ENCODE peak calls at places on chromosomes 4 and X, in seven cellular contexts. Z is mesenchymal stem cell, H is thoracic aorta, D is brain microvascular endothelial cell, S is pancreas, B is Caco-2, V is ascending aorta. N is an unnamed sample.

GRCh38 chrX:17435476-17435875 is 60.5 kb downstream of the NHS start:
- DNase-seq in Z (no peak), H (no peak), D (no peak), S (no peak), B (peak; percentile 41), V (no peak), N (no peak)

GRCh38 chr4:20194079-20195013 is 57.4 kb upstream of the SLIT2 start:
- DNase-seq in Z (peak; percentile 45), H (no peak), D (peak; percentile 25), S (no peak), B (no peak), V (no peak), N (no peak)

GRCh38 chrX:104921606-104922205 is 298.8 kb downstream of the TEX13A start:
- DNase-seq in Z (no peak), H (no peak), D (no peak), S (peak; percentile 28), B (no peak), V (no peak), N (peak; percentile 3)

GRCh38 chr4:177667687-177668086 is 225.4 kb upstream of the AGA start:
- DNase-seq in Z (no peak), H (no peak), D (no peak), S (no peak), B (no peak), V (no peak), N (no peak)

GRCh38 chr4:101349346-101350064 is 2.2 kb upstream of the PPP3CA start:
- DNase-seq in Z (no peak), H (no peak), D (no peak), S (peak; percentile 66), B (no peak), V (peak; percentile 77), N (peak; percentile 65)

GRCh38 chrX:77451041-77451440 is 3.9 kb downstream of the FGF16 start:
- DNase-seq in Z (peak; percentile 19), H (no peak), D (peak; percentile 43), S (no peak), B (no peak), V (no peak), N (peak; percentile 53)

GRCh38 chr4:140188975-140189374 is 35.0 kb upstream of the MAML3 start:
- DNase-seq in Z (peak; percentile 53), H (no peak), D (peak; percentile 55), S (no peak), B (no peak), V (no peak), N (peak; percentile 5)

GRCh38 chrX:15202458-15203177 is 67.3 kb downstream of the ASB9 start:
- DNase-seq in Z (peak; percentile 45), H (no peak), D (no peak), S (no peak), B (no peak), V (no peak), N (peak; percentile 1)

GRCh38 chrX:57822398-57822797 is 87.9 kb downstream of the ZXDA start:
- DNase-seq in Z (no peak), H (no peak), D (no peak), S (no peak), B (no peak), V (no peak), N (no peak)

GRCh38 chrX:115949900-115950822 is 220.4 kb upstream of the AGTR2 start:
- DNase-seq in Z (no peak), H (no peak), D (no peak), S (peak; percentile 53), B (no peak), V (peak; percentile 73), N (no peak)

GRCh38 chr4:139229534-139230039 is 50.4 kb downstream of the MGARP start:
- DNase-seq in Z (peak; percentile 63), H (no peak), D (peak; percentile 43), S (no peak), B (no peak), V (no peak), N (no peak)

GRCh38 chrX:154000051-154000450 is 19.7 kb downstream of the IRAK1 start:
- DNase-seq in Z (no peak), H (no peak), D (no peak), S (no peak), B (no peak), V (no peak), N (no peak)

GRCh38 chr4:38223801-38224236 is 263.6 kb downstream of the PTTG2 start:
- DNase-seq in Z (no peak), H (no peak), D (no peak), S (no peak), B (no peak), V (no peak), N (no peak)

GRCh38 chr4:182145360-182145905 is 97.8 kb upstream of the TENM3 start:
- DNase-seq in Z (no peak), H (no peak), D (no peak), S (no peak), B (no peak), V (no peak), N (no peak)

GRCh38 chrX:17617794-17618193 is 119.5 kb upstream of the SCML1 start:
- DNase-seq in Z (no peak), H (no peak), D (no peak), S (no peak), B (no peak), V (no peak), N (no peak)

GRCh38 chr4:136893638-136894037 is 638.7 kb downstream of the PCDH18 start:
- DNase-seq in Z (peak; percentile 11), H (no peak), D (no peak), S (no peak), B (no peak), V (no peak), N (no peak)

GRCh38 chrX:18565727-18566126 is 106.2 kb downstream of the RS1 start:
- DNase-seq in Z (no peak), H (no peak), D (no peak), S (no peak), B (no peak), V (no peak), N (no peak)

GRCh38 chr4:78720994-78721677 is 55.0 kb upstream of the BMP2K start:
- DNase-seq in Z (no peak), H (no peak), D (no peak), S (no peak), B (no peak), V (no peak), N (no peak)

GRCh38 chr4:80393246-80393969 is 57.9 kb downstream of the CFAP299 start:
- DNase-seq in Z (peak; percentile 43), H (no peak), D (peak; percentile 74), S (no peak), B (no peak), V (no peak), N (peak; percentile 51)

GRCh38 chrX:132488092-132488749 is 617 bp downstream of the MBNL3 start:
- DNase-seq in Z (peak; percentile 48), H (no peak), D (no peak), S (no peak), B (no peak), V (no peak), N (peak; percentile 35)

GRCh38 chr4:76624271-76624681 is 189.2 kb downstream of the SHROOM3 start:
- DNase-seq in Z (peak; percentile 99), H (peak; percentile 69), D (peak; percentile 99), S (peak; percentile 53), B (no peak), V (peak; percentile 92), N (peak; percentile 71)

GRCh38 chrX:107117993-107118321 is 665 bp downstream of the RBM41 start:
- DNase-seq in Z (peak; percentile 9), H (no peak), D (no peak), S (no peak), B (no peak), V (no peak), N (no peak)

GRCh38 chr4:83860200-83860599 is 324.3 kb downstream of the GPAT3 start:
- DNase-seq in Z (no peak), H (no peak), D (no peak), S (no peak), B (no peak), V (no peak), N (no peak)
- H3K36me3 ChIP-seq in Z (no peaks in the 10 kb centered on the region), H (no peaks in the 10 kb centered on the region), D (no peaks in the 10 kb centered on the region), S (no peaks in the 10 kb centered on the region), B (no peaks in the 10 kb centered on the region), V (no peaks in the 10 kb centered on the region), N (no peaks in the 10 kb centered on the region)

GRCh38 chrX:12819231-12819630 is 28.0 kb downstream of the PRPS2 start:
- DNase-seq in Z (no peak), H (no peak), D (no peak), S (no peak), B (no peak), V (no peak), N (no peak)
- H3K36me3 ChIP-seq in Z (peaks cover 4% of the 10 kb centered on the region), H (no peaks in the 10 kb centered on the region), D (peaks cover 4% of the 10 kb centered on the region), S (peaks cover 3% of the 10 kb centered on the region), B (no peaks in the 10 kb centered on the region), V (peaks cover 7% of the 10 kb centered on the region), N (peaks cover 11% of the 10 kb centered on the region)

DNA sequence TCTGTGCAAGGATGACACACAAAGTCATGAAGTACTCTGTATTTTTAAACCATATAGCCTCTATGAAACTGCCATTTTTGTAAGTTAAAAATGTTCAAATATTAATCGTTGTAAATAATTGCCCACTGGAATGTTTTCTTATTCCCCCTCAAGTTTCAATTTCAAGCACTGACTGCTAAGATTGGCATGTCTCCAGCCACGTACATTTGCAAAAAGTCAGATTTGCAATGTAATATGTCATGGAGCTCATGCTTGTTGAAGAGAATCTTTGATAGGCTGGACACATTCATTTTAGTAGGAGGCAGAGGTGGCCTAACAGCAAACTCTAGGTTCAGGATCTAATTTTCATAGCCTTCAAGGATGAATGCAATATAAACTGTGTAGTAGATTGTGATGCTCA is 124.6 kb downstream of the CBR4 start:
- DNase-seq in Z (no peak), H (no peak), D (peak; percentile 32), S (no peak), B (no peak), V (no peak), N (no peak)
- H3K36me3 ChIP-seq in Z (peaks cover 11% of the 10 kb centered on the region), H (peaks cover 24% of the 10 kb centered on the region), D (peaks cover 22% of the 10 kb centered on the region), S (no peaks in the 10 kb centered on the region), B (no peaks in the 10 kb centered on the region), V (peaks cover 26% of the 10 kb centered on the region), N (peaks cover 80% of the 10 kb centered on the region)

DNA sequence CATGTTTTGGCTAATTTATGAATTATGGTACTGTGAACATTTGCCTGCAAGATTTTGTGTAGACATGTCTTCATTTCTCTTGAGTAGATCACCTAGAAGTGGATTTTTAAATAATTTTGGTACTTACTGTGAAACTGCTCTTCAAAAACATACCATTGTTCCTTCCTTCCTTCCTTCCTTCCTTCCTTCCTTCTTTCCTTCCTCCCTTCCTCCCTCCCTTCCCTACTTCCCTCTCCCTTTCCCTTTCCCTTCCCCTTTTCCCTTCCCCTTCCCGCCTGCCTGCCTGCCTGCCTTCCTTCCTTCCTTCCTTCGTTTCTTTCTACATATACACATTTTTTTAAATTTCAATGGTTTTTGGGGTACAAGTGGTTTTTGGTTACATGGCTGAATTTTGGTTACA is 63.4 kb downstream of the HTT start:
- DNase-seq in Z (no peak), H (no peak), D (no peak), S (no peak), B (no peak), V (no peak), N (no peak)
- H3K36me3 ChIP-seq in Z (peaks cover 35% of the 10 kb centered on the region), H (peaks cover 25% of the 10 kb centered on the region), D (peaks cover 33% of the 10 kb centered on the region), S (peaks cover 5% of the 10 kb centered on the region), B (no peaks in the 10 kb centered on the region), V (peaks cover 60% of the 10 kb centered on the region), N (peaks cover 3% of the 10 kb centered on the region)

GRCh38 chr4:3232871-3233271 is 16.1 kb upstream of the MSANTD1 start:
- DNase-seq in Z (no peak), H (no peak), D (no peak), S (no peak), B (no peak), V (no peak), N (no peak)
- H3K36me3 ChIP-seq in Z (peaks cover 95% of the 10 kb centered on the region), H (peaks cover 90% of the 10 kb centered on the region), D (peaks cover 56% of the 10 kb centered on the region), S (peaks cover 32% of the 10 kb centered on the region), B (peaks cover 5% of the 10 kb centered on the region), V (peaks cover 93% of the 10 kb centered on the region), N (peaks cover 4% of the 10 kb centered on the region)

GRCh38 chrX:1519022-1519497 is 17.9 kb downstream of the P2RY8 start:
- DNase-seq in Z (no peak), H (no peak), D (no peak), S (no peak), B (no peak), V (no peak), N (no peak)
- H3K36me3 ChIP-seq in Z (no peaks in the 10 kb centered on the region), H (no peaks in the 10 kb centered on the region), D (no peaks in the 10 kb centered on the region), S (no peaks in the 10 kb centered on the region), B (no peaks in the 10 kb centered on the region), V (no peaks in the 10 kb centered on the region), N (no peaks in the 10 kb centered on the region)